ENCODE peak calls at places on chromosome 6, in seven cellular contexts. O, N, L, Z, D, E and W are unnamed samples.

GRCh38 chr6:27280064-27280539 is 32.0 kb downstream of the POM121L2 start:
- DNase-seq in Z (peak), D (peak), N (peak), L (no peak), O (peak), E (peak), W (peak)

GRCh38 chr6:3206339-3207015 is 21.0 kb downstream of the TUBB2B start:
- DNase-seq in L (no peak), Z (no peak), N (no peak), O (no peak), E (no peak), D (no peak), W (no peak)

GRCh38 chr6:109717971-109718370 is 26.9 kb downstream of the FIG4 start:
- DNase-seq in L (no peak), N (no peak), Z (no peak), E (no peak), D (no peak), O (no peak), W (no peak)

GRCh38 chr6:170522565-170523183 is 30.4 kb downstream of the PSMB1 start:
- DNase-seq in O (no peak), E (peak), D (peak), L (no peak), N (no peak), Z (peak), W (no peak)

GRCh38 chr6:52511163-52511562 is 65.7 kb downstream of the TRAM2 start:
- DNase-seq in N (no peak), Z (no peak), E (no peak), D (no peak), L (no peak), O (no peak), W (no peak)

GRCh38 chr6:156809034-156809433 is 31.9 kb downstream of the ARID1B start:
- DNase-seq in Z (peak), D (no peak), O (no peak), L (no peak), N (no peak), E (peak), W (no peak)

GRCh38 chr6:12196326-12196936 is 93.7 kb upstream of the EDN1 start:
- DNase-seq in N (no peak), O (no peak), D (no peak), E (no peak), Z (peak), L (no peak), W (no peak)

GRCh38 chr6:18978330-18979128 is 591.4 kb downstream of the RNF144B start:
- DNase-seq in E (no peak), D (no peak), Z (no peak), O (peak), L (no peak), N (no peak), W (no peak)

GRCh38 chr6:138455746-138456392 is 43.4 kb downstream of the NHSL1 start:
- DNase-seq in L (no peak), E (no peak), D (peak), O (no peak), N (no peak), Z (peak), W (no peak)

GRCh38 chr6:38179794-38180430 is 360.4 kb downstream of the ZFAND3 start:
- DNase-seq in L (no peak), E (no peak), D (no peak), N (no peak), O (no peak), Z (no peak), W (no peak)

GRCh38 chr6:125163811-125164210 is 10.2 kb downstream of the TPD52L1 start:
- DNase-seq in E (no peak), D (no peak), N (no peak), Z (no peak), L (no peak), O (no peak), W (no peak)

GRCh38 chr6:166825553-166826145 is 130.7 kb downstream of the RNASET2 start:
- DNase-seq in E (no peak), N (no peak), L (no peak), D (no peak), Z (no peak), O (no peak), W (no peak)

GRCh38 chr6:45212976-45213375 is 115.2 kb upstream of the RUNX2 start:
- DNase-seq in N (no peak), Z (peak), E (peak), L (no peak), O (no peak), D (no peak), W (no peak)

GRCh38 chr6:143583542-143584330 is 72.2 kb upstream of the FUCA2 start:
- DNase-seq in Z (no peak), O (no peak), D (no peak), N (no peak), L (no peak), E (no peak), W (no peak)

GRCh38 chr6:100554228-100554627 is 89.5 kb upstream of the SIM1 start:
- DNase-seq in N (no peak), Z (no peak), L (no peak), E (no peak), D (no peak), O (no peak), W (no peak)

GRCh38 chr6:61538765-61539164 is 747.3 kb downstream of the KHDRBS2 start:
- DNase-seq in Z (no peak), E (no peak), N (no peak), O (no peak), D (no peak), L (no peak), W (no peak)

GRCh38 chr6:13947611-13948178 is 22.9 kb downstream of the RNF182 start:
- DNase-seq in D (no peak), L (no peak), E (no peak), Z (no peak), O (no peak), N (no peak), W (no peak)

GRCh38 chr6:35489066-35489465 is 7.8 kb downstream of the TEAD3 start:
- DNase-seq in O (no peak), D (no peak), E (peak), Z (no peak), N (no peak), L (no peak), W (no peak)

GRCh38 chr6:5287205-5287965 is 26.1 kb downstream of the FARS2 start:
- DNase-seq in N (no peak), Z (no peak), L (no peak), O (no peak), D (no peak), E (peak), W (no peak)
- TF ChIP-seq MAX in N (no peak), Z (no peak), L (no peak), O (no peak), D (no peak), E (no peak), W (no peak)

GRCh38 chr6:116387374-116387773 is 16.6 kb downstream of the DSE start:
- DNase-seq in E (peak), L (no peak), D (peak), Z (peak), N (no peak), O (no peak), W (no peak)
- TF ChIP-seq POLR2A in E (no peak), L (no peak), D (no peak), Z (no peak), N (no peak), O (no peak), W (no peak)

GRCh38 chr6:135030532-135031178 is 24.0 kb downstream of the HBS1L start:
- DNase-seq in E (no peak), N (no peak), O (no peak), D (no peak), Z (no peak), L (no peak), W (no peak)
- TF ChIP-seq MAX in E (no peak), N (no peak), O (no peak), D (no peak), Z (no peak), L (no peak), W (no peak)

GRCh38 chr6:42932412-42932811 is 3.1 kb downstream of the CNPY3 start:
- DNase-seq in E (no peak), L (no peak), D (no peak), N (no peak), Z (no peak), O (no peak), W (no peak)

GRCh38 chr6:42928748-42929087 is 562 bp upstream of the CNPY3 start:
- DNase-seq in N (no peak), D (no peak), E (no peak), L (peak), Z (no peak), O (no peak), W (no peak)

GRCh38 chr6:42933195-42933594 is 3.9 kb downstream of the CNPY3 start:
- DNase-seq in E (peak), L (no peak), Z (no peak), D (no peak), O (no peak), N (no peak), W (no peak)

GRCh38 chr6:42929088-42929927 is at the start of gene CNPY3:
- DNase-seq in O (peak), D (peak), L (peak), E (peak), Z (peak), N (peak), W (peak)

GRCh38 chr6:42929928-42930360 is 664 bp downstream of the CNPY3 start:
- DNase-seq in Z (peak), N (peak), D (no peak), O (no peak), E (peak), L (peak), W (no peak)
- TF ChIP-seq POLR2A in Z (no peak), N (no peak), D (no peak), O (no peak), E (no peak), L (no peak), W (no peak)

DNA sequence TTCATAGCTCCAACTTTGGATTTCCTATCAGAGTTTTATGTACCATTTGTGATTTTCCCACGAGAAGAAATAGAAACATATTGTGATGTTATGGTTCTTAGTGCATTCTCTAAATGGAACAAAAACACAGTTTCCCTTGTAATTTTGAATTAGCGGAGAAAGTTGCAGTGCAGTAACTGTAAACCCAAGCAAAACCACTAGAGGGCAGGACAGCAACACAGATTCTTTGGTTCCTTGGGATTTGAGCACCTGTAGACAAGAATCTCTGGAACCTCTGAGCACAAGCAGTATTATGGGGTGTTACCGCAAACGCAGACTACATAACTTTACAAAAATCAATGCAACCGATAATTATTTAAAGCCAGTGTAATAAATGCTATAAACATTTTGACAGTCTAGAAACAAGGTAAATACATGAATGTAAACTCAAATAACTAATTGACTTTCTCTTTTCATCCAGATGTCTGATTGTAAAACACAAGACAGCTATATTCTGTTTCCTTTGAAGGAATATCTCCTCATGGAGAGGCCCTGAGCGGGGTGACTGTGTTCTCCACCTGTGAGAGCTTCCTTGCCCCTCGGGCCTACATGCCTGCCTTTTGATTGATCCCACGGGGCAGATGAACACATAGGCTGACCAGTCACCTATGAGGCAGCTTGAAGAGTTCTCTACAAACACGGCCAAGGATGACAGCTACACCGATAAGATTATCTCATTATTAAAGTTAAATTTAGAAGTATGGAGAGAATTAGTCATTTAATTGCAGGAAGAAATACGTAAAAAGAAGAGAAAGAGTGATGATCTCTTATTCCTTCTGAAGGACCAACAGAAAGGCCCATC is 67.5 kb upstream of the COL21A1 start:
- DNase-seq in E (peak), N (peak), O (peak), L (peak), D (peak), Z (peak), W (peak)
- TF ChIP-seq MAX in E (no peak), N (no peak), O (no peak), L (no peak), D (no peak), Z (no peak), W (no peak)

GRCh38 chr6:108145639-108146038 is 20.2 kb upstream of the NR2E1 start:
- DNase-seq in E (no peak), O (no peak), L (no peak), Z (no peak), N (no peak), D (no peak), W (no peak)
- TF ChIP-seq POLR2A in E (no peak), O (no peak), L (no peak), Z (no peak), N (no peak), D (no peak), W (no peak)

GRCh38 chr6:149176971-149177667 is 140.4 kb upstream of the TAB2 start:
- DNase-seq in L (no peak), N (no peak), O (peak), Z (no peak), E (no peak), D (no peak), W (no peak)
- TF ChIP-seq MAX in L (no peak), N (no peak), O (peak), Z (no peak), E (no peak), D (no peak), W (no peak)

GRCh38 chr6:108168980-108169800 is 3.4 kb downstream of the NR2E1 start:
- DNase-seq in E (peak), Z (no peak), N (no peak), O (no peak), L (no peak), D (no peak), W (peak)

GRCh38 chr6:108168501-108168979 is 2.7 kb downstream of the NR2E1 start:
- DNase-seq in L (no peak), D (no peak), O (peak), Z (no peak), E (peak), N (no peak), W (no peak)

GRCh38 chr6:108171291-108171917 is 5.6 kb downstream of the NR2E1 start:
- DNase-seq in O (no peak), L (no peak), D (no peak), Z (no peak), N (no peak), E (no peak), W (peak)

GRCh38 chr6:108170607-108171290 is 4.9 kb downstream of the NR2E1 start:
- DNase-seq in N (no peak), L (no peak), E (no peak), D (no peak), Z (no peak), O (no peak), W (no peak)

DNA sequence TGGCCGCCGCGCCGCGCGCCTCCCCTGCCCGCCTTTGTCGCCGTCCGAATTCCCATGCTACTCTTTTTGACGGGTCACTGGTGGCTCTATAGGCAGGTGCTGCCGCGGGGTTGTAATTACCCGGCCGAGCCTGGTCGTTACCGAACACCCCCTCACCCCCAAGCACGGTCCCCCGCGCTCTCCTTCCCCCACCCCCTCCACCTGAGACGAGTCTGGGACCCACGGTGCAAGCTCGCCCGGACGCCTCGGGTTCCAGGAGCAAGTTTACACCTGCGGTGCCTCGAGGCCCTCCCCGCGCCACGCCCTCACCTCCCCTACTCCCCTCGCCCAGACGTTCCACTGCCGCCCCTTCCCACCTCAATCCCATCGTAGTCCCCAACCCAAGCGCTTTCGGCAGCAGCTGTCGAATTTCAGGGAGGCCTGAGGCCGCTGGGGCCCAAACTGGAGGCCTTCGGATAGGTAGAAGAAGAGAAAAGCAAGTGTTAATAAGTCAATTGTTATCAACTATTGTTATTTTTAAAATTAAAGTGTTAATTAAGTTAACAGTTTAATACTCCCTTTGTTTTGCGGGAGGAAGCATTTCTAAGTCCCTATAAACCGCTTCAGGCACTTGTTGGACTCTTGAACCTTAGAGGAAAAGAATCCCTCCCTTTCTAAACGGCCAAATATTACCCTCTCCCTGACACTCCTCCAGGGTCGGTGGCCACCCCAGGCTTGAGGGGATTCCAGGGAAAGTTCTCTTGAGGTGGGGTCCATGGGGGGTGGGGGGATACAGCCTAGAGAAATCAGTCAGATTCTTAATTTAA is 4.2 kb downstream of the NR2E1 start:
- DNase-seq in Z (no peak), D (no peak), O (no peak), E (no peak), L (no peak), N (no peak), W (no peak)
- TF ChIP-seq POLR2A in Z (no peak), D (no peak), O (no peak), E (no peak), L (no peak), N (no peak), W (no peak)

GRCh38 chr6:36926711-36927110 is 27.8 kb upstream of the PI16 start:
- DNase-seq in L (no peak), O (no peak), Z (no peak), E (no peak), D (no peak), N (no peak), W (no peak)
- TF ChIP-seq MAX in L (no peak), O (no peak), Z (no peak), E (no peak), D (no peak), N (no peak), W (no peak)

GRCh38 chr6:105608711-105609374 is 206.0 kb upstream of the PREP start:
- DNase-seq in E (no peak), D (no peak), Z (no peak), O (peak), L (peak), N (no peak), W (no peak)

GRCh38 chr6:105608393-105608705 is 205.5 kb upstream of the PREP start:
- DNase-seq in L (no peak), D (no peak), E (no peak), N (no peak), Z (no peak), O (no peak), W (no peak)

GRCh38 chr6:105607624-105608392 is 204.9 kb upstream of the PREP start:
- DNase-seq in O (no peak), L (no peak), Z (no peak), D (no peak), N (no peak), E (no peak), W (no peak)

GRCh38 chr6:105611606-105612005 is 208.7 kb upstream of the PREP start:
- DNase-seq in N (no peak), Z (no peak), D (no peak), L (no peak), O (no peak), E (no peak), W (no peak)

GRCh38 chr6:105609375-105609991 is 206.6 kb upstream of the PREP start:
- DNase-seq in O (no peak), D (no peak), N (no peak), L (peak), E (no peak), Z (peak), W (no peak)
- TF ChIP-seq POLR2A in O (no peak), D (no peak), N (no peak), L (no peak), E (no peak), Z (no peak), W (no peak)